ENCODE peak calls at places on chromosomes 2 and 18, in five cellular contexts. One of them, this sample, is unnamed.

GRCh38 chr2:224747765-224748164 is 31.6 kb upstream of the CCDC195 start:
- DNase-seq in astrocyte of the spinal cord: no peak
- DNase-seq in cardiac fibroblast: no peak
- DNase-seq in breast epithelium: no peak
- DNase-seq in nephron progenitor cell: no peak
- DNase-seq in this sample: no peak

GRCh38 chr2:120522151-120522751 is 176.3 kb downstream of the INHBB start:
- DNase-seq in astrocyte of the spinal cord: no peak
- DNase-seq in cardiac fibroblast: peak; percentile 80
- DNase-seq in breast epithelium: no peak
- DNase-seq in nephron progenitor cell: no peak
- DNase-seq in this sample: peak; percentile 60

GRCh38 chr18:40852406-40852805 is 1102.6 kb upstream of the PIK3C3 start:
- DNase-seq in astrocyte of the spinal cord: no peak
- DNase-seq in cardiac fibroblast: no peak
- DNase-seq in breast epithelium: no peak
- DNase-seq in nephron progenitor cell: no peak
- DNase-seq in this sample: no peak

GRCh38 chr2:26584656-26585055 is 56.5 kb downstream of the CIB4 start:
- DNase-seq in astrocyte of the spinal cord: no peak
- DNase-seq in cardiac fibroblast: no peak
- DNase-seq in breast epithelium: no peak
- DNase-seq in nephron progenitor cell: no peak
- DNase-seq in this sample: no peak

GRCh38 chr18:71001597-71001996 is 712.8 kb downstream of the SOCS6 start:
- DNase-seq in astrocyte of the spinal cord: peak; percentile 6
- DNase-seq in cardiac fibroblast: no peak
- DNase-seq in breast epithelium: no peak
- DNase-seq in nephron progenitor cell: no peak
- DNase-seq in this sample: no peak

GRCh38 chr18:40313030-40313642 is 1641.9 kb upstream of the PIK3C3 start:
- DNase-seq in astrocyte of the spinal cord: no peak
- DNase-seq in cardiac fibroblast: no peak
- DNase-seq in breast epithelium: no peak
- DNase-seq in nephron progenitor cell: no peak
- DNase-seq in this sample: no peak

GRCh38 chr18:66558773-66559172 is 45.1 kb downstream of the CDH19 start:
- DNase-seq in astrocyte of the spinal cord: peak; percentile 2
- DNase-seq in cardiac fibroblast: peak; percentile 23
- DNase-seq in breast epithelium: no peak
- DNase-seq in nephron progenitor cell: no peak
- DNase-seq in this sample: no peak

GRCh38 chr2:211328126-211328525 is 771.7 kb downstream of the CPS1 start:
- DNase-seq in astrocyte of the spinal cord: no peak
- DNase-seq in cardiac fibroblast: no peak
- DNase-seq in breast epithelium: no peak
- DNase-seq in nephron progenitor cell: no peak
- DNase-seq in this sample: no peak

GRCh38 chr2:71796174-71796592 is 342.8 kb downstream of the DYSF start:
- DNase-seq in astrocyte of the spinal cord: peak; percentile 15
- DNase-seq in cardiac fibroblast: no peak
- DNase-seq in breast epithelium: no peak
- DNase-seq in nephron progenitor cell: no peak
- DNase-seq in this sample: no peak

GRCh38 chr2:241859436-241860183 is 916 bp upstream of the PDCD1 start:
- DNase-seq in astrocyte of the spinal cord: no peak
- DNase-seq in cardiac fibroblast: peak; percentile 59
- DNase-seq in breast epithelium: no peak
- DNase-seq in nephron progenitor cell: peak; percentile 17
- DNase-seq in this sample: no peak

GRCh38 chr2:139369423-139370409 is 589.5 kb upstream of the NXPH2 start:
- DNase-seq in astrocyte of the spinal cord: no peak
- DNase-seq in cardiac fibroblast: no peak
- DNase-seq in breast epithelium: no peak
- DNase-seq in nephron progenitor cell: no peak
- DNase-seq in this sample: no peak

GRCh38 chr2:86807462-86808275 is 17.0 kb upstream of the CD8A start:
- DNase-seq in astrocyte of the spinal cord: peak; percentile 23
- DNase-seq in cardiac fibroblast: peak; percentile 28
- DNase-seq in breast epithelium: no peak
- DNase-seq in nephron progenitor cell: peak; percentile 60
- DNase-seq in this sample: peak; percentile 73

GRCh38 chr2:122445003-122445402 is 689.6 kb downstream of the TSN start:
- DNase-seq in astrocyte of the spinal cord: no peak
- DNase-seq in cardiac fibroblast: no peak
- DNase-seq in breast epithelium: no peak
- DNase-seq in nephron progenitor cell: no peak
- DNase-seq in this sample: no peak

GRCh38 chr2:226217191-226217590 is 582.4 kb downstream of the IRS1 start:
- DNase-seq in astrocyte of the spinal cord: no peak
- DNase-seq in cardiac fibroblast: no peak
- DNase-seq in breast epithelium: no peak
- DNase-seq in nephron progenitor cell: no peak
- DNase-seq in this sample: no peak

GRCh38 chr2:126935774-126936173 is 37.1 kb downstream of the TEX51 start:
- DNase-seq in astrocyte of the spinal cord: no peak
- DNase-seq in cardiac fibroblast: no peak
- DNase-seq in breast epithelium: no peak
- DNase-seq in nephron progenitor cell: no peak
- DNase-seq in this sample: no peak

GRCh38 chr18:68991281-68991680 is 193.4 kb downstream of the CCDC102B start:
- DNase-seq in astrocyte of the spinal cord: peak; percentile 70
- DNase-seq in cardiac fibroblast: peak; percentile 83
- DNase-seq in breast epithelium: no peak
- DNase-seq in nephron progenitor cell: no peak
- DNase-seq in this sample: no peak

GRCh38 chr2:183927367-183928355 is 670.7 kb upstream of the ZNF804A start:
- DNase-seq in astrocyte of the spinal cord: peak; percentile 67
- DNase-seq in cardiac fibroblast: peak; percentile 27
- DNase-seq in breast epithelium: no peak
- DNase-seq in nephron progenitor cell: no peak
- DNase-seq in this sample: no peak

GRCh38 chr2:175630319-175631246 is 371.5 kb downstream of the LNPK start:
- DNase-seq in astrocyte of the spinal cord: no peak
- DNase-seq in cardiac fibroblast: no peak
- DNase-seq in breast epithelium: no peak
- DNase-seq in nephron progenitor cell: no peak
- DNase-seq in this sample: no peak

GRCh38 chr18:63236990-63237389 is 82.6 kb downstream of the BCL2 start:
- DNase-seq in astrocyte of the spinal cord: no peak
- DNase-seq in cardiac fibroblast: no peak
- DNase-seq in breast epithelium: no peak
- DNase-seq in nephron progenitor cell: no peak
- DNase-seq in this sample: no peak

GRCh38 chr18:13543811-13544732 is 182.3 kb downstream of the FAM210A start:
- DNase-seq in astrocyte of the spinal cord: no peak
- DNase-seq in cardiac fibroblast: no peak
- DNase-seq in breast epithelium: no peak
- DNase-seq in nephron progenitor cell: no peak
- DNase-seq in this sample: no peak

GRCh38 chr2:160871953-160872352 is 288.3 kb upstream of the TANK start:
- DNase-seq in astrocyte of the spinal cord: no peak
- DNase-seq in cardiac fibroblast: no peak
- DNase-seq in breast epithelium: no peak
- DNase-seq in nephron progenitor cell: no peak
- DNase-seq in this sample: no peak

GRCh38 chr18:79591040-79591308 is 88.6 kb upstream of the CTDP1 start:
- DNase-seq in astrocyte of the spinal cord: no peak
- DNase-seq in cardiac fibroblast: no peak
- DNase-seq in breast epithelium: no peak
- DNase-seq in nephron progenitor cell: no peak
- DNase-seq in this sample: no peak

GRCh38 chr2:179031731-179032408 is 18.1 kb downstream of the CCDC141 start:
- DNase-seq in astrocyte of the spinal cord: peak; percentile 48
- DNase-seq in cardiac fibroblast: no peak
- DNase-seq in breast epithelium: no peak
- DNase-seq in nephron progenitor cell: no peak
- DNase-seq in this sample: peak; percentile 31

GRCh38 chr18:55405655-55406373 is 182.2 kb downstream of the TCF4 start:
- DNase-seq in astrocyte of the spinal cord: peak; percentile 95
- DNase-seq in cardiac fibroblast: peak; percentile 99
- DNase-seq in breast epithelium: no peak
- DNase-seq in nephron progenitor cell: peak; percentile 31
- DNase-seq in this sample: peak; percentile 12

GRCh38 chr2:215189393-215189792 is 51.0 kb upstream of the ABCA12 start:
- DNase-seq in astrocyte of the spinal cord: no peak
- DNase-seq in cardiac fibroblast: no peak
- DNase-seq in breast epithelium: no peak
- DNase-seq in nephron progenitor cell: no peak
- DNase-seq in this sample: no peak

GRCh38 chr2:65113816-65114215 is 16.1 kb downstream of the RAB1A start:
- DNase-seq in astrocyte of the spinal cord: no peak
- DNase-seq in cardiac fibroblast: no peak
- DNase-seq in breast epithelium: no peak
- DNase-seq in nephron progenitor cell: no peak
- DNase-seq in this sample: no peak

GRCh38 chr18:25974630-25975077 is 115.8 kb downstream of the SS18 start:
- DNase-seq in astrocyte of the spinal cord: no peak
- DNase-seq in cardiac fibroblast: no peak
- DNase-seq in breast epithelium: no peak
- DNase-seq in nephron progenitor cell: no peak
- DNase-seq in this sample: no peak

GRCh38 chr2:105800953-105801635 is 56.4 kb downstream of the NCK2 start:
- DNase-seq in astrocyte of the spinal cord: no peak
- DNase-seq in cardiac fibroblast: no peak
- DNase-seq in breast epithelium: no peak
- DNase-seq in nephron progenitor cell: no peak
- DNase-seq in this sample: no peak

GRCh38 chr2:30218814-30219213 is 12.5 kb upstream of the LBH start:
- DNase-seq in astrocyte of the spinal cord: no peak
- DNase-seq in cardiac fibroblast: no peak
- DNase-seq in breast epithelium: no peak
- DNase-seq in nephron progenitor cell: no peak
- DNase-seq in this sample: no peak

GRCh38 chr2:222771832-222772231 is 89.0 kb upstream of the ACSL3 start:
- DNase-seq in astrocyte of the spinal cord: no peak
- DNase-seq in cardiac fibroblast: no peak
- DNase-seq in breast epithelium: no peak
- DNase-seq in nephron progenitor cell: no peak
- DNase-seq in this sample: no peak

GRCh38 chr18:9474983-9475642 is at the start of gene RALBP1:
- DNase-seq in astrocyte of the spinal cord: peak; percentile 100
- DNase-seq in cardiac fibroblast: peak; percentile 100
- DNase-seq in breast epithelium: peak; percentile 100
- DNase-seq in nephron progenitor cell: peak; percentile 98
- DNase-seq in this sample: peak; percentile 100
- TF ChIP-seq CTCF in astrocyte of the spinal cord: peak; percentile 27
- TF ChIP-seq CTCF in cardiac fibroblast: peak; percentile 2
- TF ChIP-seq CTCF in breast epithelium: no peak
- TF ChIP-seq CTCF in nephron progenitor cell: no peak
- TF ChIP-seq CTCF in this sample: peak; percentile 26

GRCh38 chr2:233079953-233080835 is 20.1 kb downstream of the INPP5D start:
- DNase-seq in astrocyte of the spinal cord: no peak
- DNase-seq in cardiac fibroblast: no peak
- DNase-seq in breast epithelium: peak; percentile 17
- DNase-seq in nephron progenitor cell: no peak
- DNase-seq in this sample: no peak
- TF ChIP-seq CTCF in astrocyte of the spinal cord: no peak
- TF ChIP-seq CTCF in cardiac fibroblast: no peak
- TF ChIP-seq CTCF in breast epithelium: no peak
- TF ChIP-seq CTCF in nephron progenitor cell: no peak
- TF ChIP-seq CTCF in this sample: no peak

GRCh38 chr2:57726294-57726693 is 320.3 kb upstream of the VRK2 start:
- DNase-seq in astrocyte of the spinal cord: no peak
- DNase-seq in cardiac fibroblast: no peak
- DNase-seq in breast epithelium: no peak
- DNase-seq in nephron progenitor cell: no peak
- DNase-seq in this sample: no peak

GRCh38 chr2:57720728-57721627 is 325.6 kb upstream of the VRK2 start:
- DNase-seq in astrocyte of the spinal cord: peak; percentile 64
- DNase-seq in cardiac fibroblast: peak; percentile 62
- DNase-seq in breast epithelium: no peak
- DNase-seq in nephron progenitor cell: peak; percentile 54
- DNase-seq in this sample: peak; percentile 77
- TF ChIP-seq CTCF in astrocyte of the spinal cord: peak; percentile 83
- TF ChIP-seq CTCF in cardiac fibroblast: peak; percentile 85
- TF ChIP-seq CTCF in breast epithelium: peak; percentile 59
- TF ChIP-seq CTCF in nephron progenitor cell: peak; percentile 82
- TF ChIP-seq CTCF in this sample: peak; percentile 90

DNA sequence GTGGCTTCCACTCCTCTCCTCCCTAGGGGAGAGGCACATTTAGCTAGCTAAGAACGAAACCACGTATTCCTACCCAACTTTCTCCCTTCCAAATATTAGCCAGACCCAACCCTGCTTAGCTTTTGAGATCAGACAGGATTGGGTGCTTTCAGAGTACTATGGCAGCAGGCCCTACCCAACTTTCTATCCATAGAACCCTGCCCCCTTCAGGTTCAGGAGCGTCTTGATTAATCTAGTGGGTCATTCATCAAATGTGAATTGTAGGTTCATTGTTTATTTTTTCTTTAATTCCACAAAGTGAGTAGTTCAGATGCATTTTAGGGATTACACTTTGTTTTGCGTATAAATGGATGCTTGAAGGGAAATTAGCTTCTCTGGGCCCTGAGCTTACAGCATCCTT is 188.3 kb downstream of the MIB1 start:
- DNase-seq in astrocyte of the spinal cord: no peak
- DNase-seq in cardiac fibroblast: no peak
- DNase-seq in breast epithelium: no peak
- DNase-seq in nephron progenitor cell: no peak
- DNase-seq in this sample: no peak
- TF ChIP-seq CTCF in astrocyte of the spinal cord: no peak
- TF ChIP-seq CTCF in cardiac fibroblast: no peak
- TF ChIP-seq CTCF in breast epithelium: no peak
- TF ChIP-seq CTCF in nephron progenitor cell: no peak
- TF ChIP-seq CTCF in this sample: peak; percentile 26